ENCODE peak calls at places on chromosomes 5 and 9, in ten cellular contexts. One of them, this sample, is unnamed.

GRCh38 chr9:112898872-112899281 is 8.2 kb upstream of the SLC46A2 start:
- DNase-seq in mammary epithelial cell: no peak
- DNase-seq in ELF-1: no peak
- DNase-seq in neural crest cell: no peak
- DNase-seq in non-pigmented ciliary epithelial cell: no peak
- DNase-seq in activated naive CD4-positive, alpha-beta T cell treated with anti-CD3 and anti-CD28 coated beads, Interleukin-2, amount 50 U/mL, for 16 hours: no peak
- DNase-seq in hepatic stellate cell: no peak
- DNase-seq in 8988T: no peak
- DNase-seq in left ventricle myocardium superior: no peak
- DNase-seq in nucleus accumbens: no peak
- DNase-seq in this sample: no peak

GRCh38 chr5:174692982-174693422 is 31.4 kb upstream of the MSX2 start:
- DNase-seq in mammary epithelial cell: no peak
- DNase-seq in neural crest cell: peak; percentile 40
- DNase-seq in left ventricle myocardium superior: no peak
- DNase-seq in nucleus accumbens: no peak
- DNase-seq in non-pigmented ciliary epithelial cell: no peak
- DNase-seq in 8988T: no peak
- DNase-seq in hepatic stellate cell: no peak
- DNase-seq in activated naive CD4-positive, alpha-beta T cell treated with anti-CD3 and anti-CD28 coated beads, Interleukin-2, amount 50 U/mL, for 16 hours: no peak
- DNase-seq in ELF-1: peak; percentile 80
- DNase-seq in this sample: no peak

GRCh38 chr9:33162721-33163311 is 4.3 kb downstream of the B4GALT1 start:
- DNase-seq in activated naive CD4-positive, alpha-beta T cell treated with anti-CD3 and anti-CD28 coated beads, Interleukin-2, amount 50 U/mL, for 16 hours: no peak
- DNase-seq in ELF-1: no peak
- DNase-seq in non-pigmented ciliary epithelial cell: no peak
- DNase-seq in mammary epithelial cell: peak; percentile 91
- DNase-seq in nucleus accumbens: no peak
- DNase-seq in neural crest cell: no peak
- DNase-seq in 8988T: no peak
- DNase-seq in left ventricle myocardium superior: peak; percentile 51
- DNase-seq in hepatic stellate cell: no peak
- DNase-seq in this sample: no peak

GRCh38 chr9:3136230-3136629 is 292.3 kb upstream of the PUM3 start:
- DNase-seq in nucleus accumbens: no peak
- DNase-seq in hepatic stellate cell: no peak
- DNase-seq in mammary epithelial cell: no peak
- DNase-seq in activated naive CD4-positive, alpha-beta T cell treated with anti-CD3 and anti-CD28 coated beads, Interleukin-2, amount 50 U/mL, for 16 hours: no peak
- DNase-seq in left ventricle myocardium superior: no peak
- DNase-seq in non-pigmented ciliary epithelial cell: no peak
- DNase-seq in ELF-1: no peak
- DNase-seq in 8988T: no peak
- DNase-seq in neural crest cell: no peak
- DNase-seq in this sample: no peak

GRCh38 chr9:7854763-7855162 is 55.2 kb upstream of the DMAC1 start:
- DNase-seq in left ventricle myocardium superior: no peak
- DNase-seq in neural crest cell: no peak
- DNase-seq in activated naive CD4-positive, alpha-beta T cell treated with anti-CD3 and anti-CD28 coated beads, Interleukin-2, amount 50 U/mL, for 16 hours: no peak
- DNase-seq in mammary epithelial cell: no peak
- DNase-seq in nucleus accumbens: no peak
- DNase-seq in ELF-1: no peak
- DNase-seq in hepatic stellate cell: no peak
- DNase-seq in 8988T: no peak
- DNase-seq in non-pigmented ciliary epithelial cell: no peak
- DNase-seq in this sample: no peak

GRCh38 chr9:136672431-136673087 is 9.8 kb downstream of the EGFL7 start:
- DNase-seq in mammary epithelial cell: no peak
- DNase-seq in non-pigmented ciliary epithelial cell: no peak
- DNase-seq in neural crest cell: no peak
- DNase-seq in hepatic stellate cell: no peak
- DNase-seq in activated naive CD4-positive, alpha-beta T cell treated with anti-CD3 and anti-CD28 coated beads, Interleukin-2, amount 50 U/mL, for 16 hours: no peak
- DNase-seq in 8988T: no peak
- DNase-seq in left ventricle myocardium superior: no peak
- DNase-seq in nucleus accumbens: no peak
- DNase-seq in ELF-1: no peak
- DNase-seq in this sample: no peak

GRCh38 chr5:44388504-44389409 is 463 bp downstream of the FGF10 start:
- DNase-seq in left ventricle myocardium superior: peak; percentile 33
- DNase-seq in mammary epithelial cell: no peak
- DNase-seq in neural crest cell: peak; percentile 18
- DNase-seq in hepatic stellate cell: peak; percentile 1
- DNase-seq in 8988T: no peak
- DNase-seq in nucleus accumbens: no peak
- DNase-seq in ELF-1: peak; percentile 57
- DNase-seq in non-pigmented ciliary epithelial cell: no peak
- DNase-seq in activated naive CD4-positive, alpha-beta T cell treated with anti-CD3 and anti-CD28 coated beads, Interleukin-2, amount 50 U/mL, for 16 hours: no peak
- DNase-seq in this sample: no peak

GRCh38 chr9:95507456-95508241 is 9.1 kb downstream of the PTCH1 start:
- DNase-seq in left ventricle myocardium superior: peak; percentile 66
- DNase-seq in ELF-1: peak; percentile 74
- DNase-seq in non-pigmented ciliary epithelial cell: no peak
- DNase-seq in nucleus accumbens: peak; percentile 53
- DNase-seq in hepatic stellate cell: no peak
- DNase-seq in mammary epithelial cell: peak; percentile 81
- DNase-seq in 8988T: no peak
- DNase-seq in activated naive CD4-positive, alpha-beta T cell treated with anti-CD3 and anti-CD28 coated beads, Interleukin-2, amount 50 U/mL, for 16 hours: peak; percentile 46
- DNase-seq in neural crest cell: peak; percentile 26
- DNase-seq in this sample: peak; percentile 79

GRCh38 chr9:135494791-135495559 is 5.5 kb upstream of the MRPS2 start:
- DNase-seq in mammary epithelial cell: no peak
- DNase-seq in activated naive CD4-positive, alpha-beta T cell treated with anti-CD3 and anti-CD28 coated beads, Interleukin-2, amount 50 U/mL, for 16 hours: peak; percentile 3
- DNase-seq in neural crest cell: no peak
- DNase-seq in left ventricle myocardium superior: no peak
- DNase-seq in 8988T: no peak
- DNase-seq in non-pigmented ciliary epithelial cell: no peak
- DNase-seq in ELF-1: no peak
- DNase-seq in nucleus accumbens: no peak
- DNase-seq in hepatic stellate cell: no peak
- DNase-seq in this sample: no peak

GRCh38 chr5:76637490-76637889 is 14.3 kb upstream of the F2RL2 start:
- DNase-seq in activated naive CD4-positive, alpha-beta T cell treated with anti-CD3 and anti-CD28 coated beads, Interleukin-2, amount 50 U/mL, for 16 hours: no peak
- DNase-seq in 8988T: no peak
- DNase-seq in mammary epithelial cell: no peak
- DNase-seq in ELF-1: no peak
- DNase-seq in hepatic stellate cell: no peak
- DNase-seq in nucleus accumbens: no peak
- DNase-seq in left ventricle myocardium superior: no peak
- DNase-seq in neural crest cell: no peak
- DNase-seq in non-pigmented ciliary epithelial cell: no peak
- DNase-seq in this sample: no peak

GRCh38 chr9:69600314-69601047 is 71.7 kb downstream of the APBA1 start:
- DNase-seq in 8988T: no peak
- DNase-seq in ELF-1: no peak
- DNase-seq in non-pigmented ciliary epithelial cell: no peak
- DNase-seq in hepatic stellate cell: no peak
- DNase-seq in neural crest cell: no peak
- DNase-seq in activated naive CD4-positive, alpha-beta T cell treated with anti-CD3 and anti-CD28 coated beads, Interleukin-2, amount 50 U/mL, for 16 hours: no peak
- DNase-seq in left ventricle myocardium superior: no peak
- DNase-seq in nucleus accumbens: no peak
- DNase-seq in mammary epithelial cell: no peak
- DNase-seq in this sample: no peak

GRCh38 chr9:89714316-89714715 is 109.5 kb downstream of the GADD45G start:
- DNase-seq in nucleus accumbens: no peak
- DNase-seq in non-pigmented ciliary epithelial cell: no peak
- DNase-seq in left ventricle myocardium superior: no peak
- DNase-seq in neural crest cell: no peak
- DNase-seq in activated naive CD4-positive, alpha-beta T cell treated with anti-CD3 and anti-CD28 coated beads, Interleukin-2, amount 50 U/mL, for 16 hours: no peak
- DNase-seq in ELF-1: no peak
- DNase-seq in hepatic stellate cell: no peak
- DNase-seq in mammary epithelial cell: peak; percentile 41
- DNase-seq in 8988T: no peak
- DNase-seq in this sample: no peak

GRCh38 chr9:73441890-73442818 is 290.5 kb downstream of the ANXA1 start:
- DNase-seq in hepatic stellate cell: no peak
- DNase-seq in non-pigmented ciliary epithelial cell: peak; percentile 38
- DNase-seq in neural crest cell: no peak
- DNase-seq in nucleus accumbens: no peak
- DNase-seq in activated naive CD4-positive, alpha-beta T cell treated with anti-CD3 and anti-CD28 coated beads, Interleukin-2, amount 50 U/mL, for 16 hours: no peak
- DNase-seq in ELF-1: peak; percentile 33
- DNase-seq in mammary epithelial cell: peak; percentile 23
- DNase-seq in left ventricle myocardium superior: no peak
- DNase-seq in 8988T: no peak
- DNase-seq in this sample: no peak

GRCh38 chr5:180649297-180650039 is at the start of gene FLT4:
- DNase-seq in ELF-1: no peak
- DNase-seq in left ventricle myocardium superior: peak; percentile 31
- DNase-seq in nucleus accumbens: no peak
- DNase-seq in mammary epithelial cell: no peak
- DNase-seq in neural crest cell: no peak
- DNase-seq in hepatic stellate cell: no peak
- DNase-seq in activated naive CD4-positive, alpha-beta T cell treated with anti-CD3 and anti-CD28 coated beads, Interleukin-2, amount 50 U/mL, for 16 hours: no peak
- DNase-seq in non-pigmented ciliary epithelial cell: no peak
- DNase-seq in 8988T: no peak
- DNase-seq in this sample: no peak

GRCh38 chr5:175684931-175685330 is 27.1 kb downstream of the HRH2 start:
- DNase-seq in activated naive CD4-positive, alpha-beta T cell treated with anti-CD3 and anti-CD28 coated beads, Interleukin-2, amount 50 U/mL, for 16 hours: no peak
- DNase-seq in nucleus accumbens: no peak
- DNase-seq in neural crest cell: no peak
- DNase-seq in ELF-1: no peak
- DNase-seq in non-pigmented ciliary epithelial cell: no peak
- DNase-seq in left ventricle myocardium superior: no peak
- DNase-seq in 8988T: no peak
- DNase-seq in mammary epithelial cell: no peak
- DNase-seq in hepatic stellate cell: no peak
- DNase-seq in this sample: no peak

This sample was measured in H54.